ENCODE peak calls at places on chromosomes 12 and 14, in seven cellular contexts. B is NCI-H2107, A is esophagus squamous epithelium, Q is Ammon's horn, L is heart right ventricle, J is GM12865, S is T-helper 17 cell. Z is an unnamed sample.

GRCh38 chr14:63800651-63801385 is 52.0 kb upstream of the SYNE2 start:
- DNase-seq in A (no peak), J (no peak), L (no peak), B (no peak), S (no peak), Q (no peak), Z (no peak)

GRCh38 chr12:62898568-62898967 is 36.4 kb downstream of the PPM1H start:
- DNase-seq in L (no peak), B (no peak), Q (no peak), A (no peak), J (peak; percentile 15), S (no peak), Z (no peak)

GRCh38 chr12:103928736-103929050 is 1.5 kb upstream of the HSP90B1 start:
- DNase-seq in J (peak; percentile 90), Q (peak; percentile 13), S (peak; percentile 27), A (peak; percentile 3), B (no peak), L (peak; percentile 12), Z (no peak)

GRCh38 chr14:67599698-67600561 is at the start of gene PIGH:
- DNase-seq in B (peak; percentile 92), J (peak; percentile 95), A (peak; percentile 42), Q (peak; percentile 95), L (peak; percentile 91), S (peak; percentile 90), Z (peak; percentile 71)

GRCh38 chr14:91378945-91379932 is 38.4 kb downstream of the CCDC88C start:
- DNase-seq in J (no peak), Q (no peak), L (no peak), B (no peak), A (no peak), S (no peak), Z (no peak)

GRCh38 chr12:75585309-75585708 is 73.9 kb upstream of the KRR1 start:
- DNase-seq in S (no peak), A (no peak), B (no peak), L (no peak), J (no peak), Q (no peak), Z (no peak)

GRCh38 chr12:112122823-112123690 is 2.3 kb upstream of the TRAFD1 start:
- DNase-seq in B (no peak), S (no peak), L (no peak), Q (no peak), A (no peak), J (no peak), Z (no peak)

GRCh38 chr14:53640695-53641094 is 315.9 kb downstream of the BMP4 start:
- DNase-seq in J (no peak), S (no peak), A (no peak), L (no peak), Q (no peak), B (no peak), Z (no peak)

GRCh38 chr12:8697120-8697475 is 693 bp upstream of the RIMKLB start:
- DNase-seq in J (no peak), Q (peak; percentile 46), A (no peak), L (peak; percentile 36), B (no peak), S (no peak), Z (no peak)

GRCh38 chr12:126974779-126975178 is 1292.2 kb upstream of the TMEM132C start:
- DNase-seq in J (peak; percentile 9), Q (no peak), A (no peak), L (no peak), B (no peak), S (no peak), Z (no peak)

GRCh38 chr12:87812030-87812429 is 217.2 kb downstream of the C12orf50 start:
- DNase-seq in S (no peak), A (no peak), B (no peak), J (no peak), Q (no peak), L (no peak), Z (no peak)

GRCh38 chr14:22427771-22428228 is 161.2 kb downstream of the DAD1 start:
- DNase-seq in L (no peak), Q (peak; percentile 43), J (no peak), B (no peak), S (no peak), A (no peak), Z (no peak)

GRCh38 chr12:104175726-104176247 is 37.8 kb upstream of the NFYB start:
- DNase-seq in J (peak; percentile 31), S (no peak), Q (no peak), A (no peak), B (no peak), L (no peak), Z (no peak)

GRCh38 chr12:53568428-53569173 is 57.6 kb downstream of the ATF7 start:
- DNase-seq in S (no peak), A (no peak), L (no peak), B (no peak), J (no peak), Q (no peak), Z (no peak)

GRCh38 chr12:89864419-89864818 is 155.8 kb upstream of the ATP2B1 start:
- DNase-seq in J (no peak), B (no peak), S (no peak), Q (no peak), A (no peak), L (no peak), Z (no peak)

GRCh38 chr12:186006-186625 is 27.8 kb downstream of the SLC6A12 start:
- DNase-seq in Q (no peak), A (no peak), B (no peak), S (no peak), J (no peak), L (no peak), Z (no peak)

GRCh38 chr12:15155271-15155670 is 65.9 kb downstream of the RERG start:
- DNase-seq in Q (no peak), J (no peak), S (no peak), A (no peak), B (peak; percentile 30), L (no peak), Z (no peak)